ENCODE peak calls at places on chromosomes 11 and 22, in six cellular contexts. X is stimulated activated CD8-positive, alpha-beta memory T cell treated with anti-CD3 and anti-CD28 coated beads, Interleukin-4, amount 100 ng/mL, for 24 hours; E is naive B cell; M is NCI-H1436 treated with DMSO at 0.1 percent for 48 hours; J is substantia nigra; Y is astrocyte of the cerebellum. G is an unnamed sample.

GRCh38 chr11:66126064-66126463 is 56.0 kb downstream of the PACS1 start:
- DNase-seq in X (no peak), E (no peak), M (no peak), J (no peak), Y (no peak), G (no peak)

GRCh38 chr11:34680918-34681554 is 60.1 kb downstream of the EHF start:
- DNase-seq in X (no peak), E (no peak), M (no peak), J (no peak), Y (no peak), G (peak)

GRCh38 chr11:82994615-82995014 is 77.1 kb downstream of the RAB30 start:
- DNase-seq in X (no peak), E (no peak), M (no peak), J (no peak), Y (no peak), G (no peak)

GRCh38 chr11:86632499-86633269 is 39.7 kb downstream of the ME3 start:
- DNase-seq in X (no peak), E (no peak), M (no peak), J (no peak), Y (peak), G (peak)

GRCh38 chr11:45233121-45233803 is 52.9 kb downstream of the SYT13 start:
- DNase-seq in X (peak), E (no peak), M (no peak), J (peak), Y (no peak), G (no peak)

GRCh38 chr11:40328890-40329617 is 1130.4 kb downstream of the LRRC4C start:
- DNase-seq in X (no peak), E (no peak), M (no peak), J (no peak), Y (peak), G (peak)

GRCh38 chr11:131999084-131999483 is 628.7 kb downstream of the NTM start:
- DNase-seq in X (no peak), E (no peak), M (no peak), J (no peak), Y (no peak), G (no peak)

GRCh38 chr11:128422576-128423370 is 164.6 kb downstream of the ETS1 start:
- DNase-seq in X (peak), E (no peak), M (peak), J (no peak), Y (no peak), G (no peak)

GRCh38 chr11:61890536-61891330 is 612 bp downstream of the FADS3 start:
- DNase-seq in X (no peak), E (peak), M (no peak), J (no peak), Y (peak), G (peak)

GRCh38 chr22:23827351-23827995 is 11.3 kb downstream of the DERL3 start:
- DNase-seq in X (no peak), E (no peak), M (no peak), J (no peak), Y (no peak), G (no peak)

GRCh38 chr22:17368727-17369552 is at the start of gene CECR2:
- DNase-seq in X (no peak), E (peak), M (no peak), J (peak), Y (no peak), G (no peak)

GRCh38 chr11:12889243-12889642 is 119.9 kb upstream of the RASSF10 start:
- DNase-seq in X (no peak), E (no peak), M (no peak), J (peak), Y (no peak), G (peak)

GRCh38 chr22:39240841-39241631 is 3.7 kb downstream of the PDGFB start:
- DNase-seq in X (no peak), E (no peak), M (no peak), J (no peak), Y (no peak), G (no peak)

GRCh38 chr11:72585762-72586590 is 88.2 kb downstream of the PDE2A start:
- DNase-seq in X (peak), E (peak), M (peak), J (no peak), Y (peak), G (no peak)

GRCh38 chr22:37745548-37746365 is 48.9 kb downstream of the TRIOBP start:
- DNase-seq in X (peak), E (peak), M (no peak), J (peak), Y (peak), G (no peak)

GRCh38 chr22:29071261-29072045 is 1.4 kb upstream of the KREMEN1 start:
- DNase-seq in X (no peak), E (peak), M (peak), J (no peak), Y (no peak), G (no peak)

GRCh38 chr11:63243533-63243932 is at the start of gene SLC22A25:
- DNase-seq in X (no peak), E (no peak), M (no peak), J (no peak), Y (no peak), G (no peak)

GRCh38 chr11:35085766-35086165 is 53.2 kb upstream of the CD44 start:
- DNase-seq in X (no peak), E (no peak), M (no peak), J (no peak), Y (no peak), G (no peak)

GRCh38 chr22:49324527-49325491 is 502.9 kb downstream of the BRD1 start:
- DNase-seq in X (no peak), E (no peak), M (no peak), J (no peak), Y (no peak), G (no peak)